ENCODE peak calls at places on chromosomes 16 and 17, in ten cellular contexts. One of them, this sample, is unnamed.

GRCh38 chr17:61303334-61304096 is 96.1 kb upstream of the TBX2 start:
- DNase-seq in glutamatergic neuron: no peak
- DNase-seq in SHP77: no peak
- DNase-seq in ACHN: no peak
- DNase-seq in GM12865: no peak
- DNase-seq in effector CD4-positive, alpha-beta T cell: no peak
- DNase-seq in astrocyte of the hippocampus: peak; percentile 25
- DNase-seq in non-pigmented ciliary epithelial cell: no peak
- DNase-seq in skeletal muscle cell: no peak
- DNase-seq in glomerular endothelial cell: no peak
- DNase-seq in this sample: no peak

GRCh38 chr17:65794572-65794971 is 233.1 kb upstream of the AXIN2 start:
- DNase-seq in glutamatergic neuron: peak; percentile 14
- DNase-seq in SHP77: peak; percentile 2
- DNase-seq in ACHN: peak; percentile 69
- DNase-seq in GM12865: peak; percentile 31
- DNase-seq in effector CD4-positive, alpha-beta T cell: no peak
- DNase-seq in astrocyte of the hippocampus: no peak
- DNase-seq in non-pigmented ciliary epithelial cell: no peak
- DNase-seq in skeletal muscle cell: no peak
- DNase-seq in glomerular endothelial cell: no peak
- DNase-seq in this sample: no peak

GRCh38 chr16:49782405-49782804 is 73.5 kb downstream of the ZNF423 start:
- DNase-seq in glutamatergic neuron: no peak
- DNase-seq in SHP77: no peak
- DNase-seq in ACHN: no peak
- DNase-seq in GM12865: no peak
- DNase-seq in effector CD4-positive, alpha-beta T cell: no peak
- DNase-seq in astrocyte of the hippocampus: no peak
- DNase-seq in non-pigmented ciliary epithelial cell: no peak
- DNase-seq in skeletal muscle cell: no peak
- DNase-seq in glomerular endothelial cell: no peak
- DNase-seq in this sample: no peak

GRCh38 chr16:4882633-4883285 is 35.5 kb downstream of the UBN1 start:
- DNase-seq in glutamatergic neuron: no peak
- DNase-seq in SHP77: peak; percentile 48
- DNase-seq in ACHN: peak; percentile 93
- DNase-seq in GM12865: no peak
- DNase-seq in effector CD4-positive, alpha-beta T cell: no peak
- DNase-seq in astrocyte of the hippocampus: peak; percentile 93
- DNase-seq in non-pigmented ciliary epithelial cell: peak; percentile 49
- DNase-seq in skeletal muscle cell: peak; percentile 33
- DNase-seq in glomerular endothelial cell: no peak
- DNase-seq in this sample: no peak

GRCh38 chr16:87790278-87791023 is 24.7 kb upstream of the KLHDC4 start:
- DNase-seq in glutamatergic neuron: no peak
- DNase-seq in SHP77: no peak
- DNase-seq in ACHN: peak; percentile 32
- DNase-seq in GM12865: no peak
- DNase-seq in effector CD4-positive, alpha-beta T cell: no peak
- DNase-seq in astrocyte of the hippocampus: peak; percentile 49
- DNase-seq in non-pigmented ciliary epithelial cell: no peak
- DNase-seq in skeletal muscle cell: no peak
- DNase-seq in glomerular endothelial cell: no peak
- DNase-seq in this sample: no peak

GRCh38 chr16:11913425-11914079 is 2.2 kb downstream of the GSPT1 start:
- DNase-seq in glutamatergic neuron: no peak
- DNase-seq in SHP77: no peak
- DNase-seq in ACHN: peak; percentile 37
- DNase-seq in GM12865: peak; percentile 25
- DNase-seq in effector CD4-positive, alpha-beta T cell: peak; percentile 45
- DNase-seq in astrocyte of the hippocampus: peak; percentile 48
- DNase-seq in non-pigmented ciliary epithelial cell: no peak
- DNase-seq in skeletal muscle cell: no peak
- DNase-seq in glomerular endothelial cell: no peak
- DNase-seq in this sample: no peak

GRCh38 chr17:72984925-72985322 is 107.6 kb downstream of the SLC39A11 start:
- DNase-seq in glutamatergic neuron: no peak
- DNase-seq in SHP77: no peak
- DNase-seq in ACHN: no peak
- DNase-seq in GM12865: no peak
- DNase-seq in effector CD4-positive, alpha-beta T cell: no peak
- DNase-seq in astrocyte of the hippocampus: peak; percentile 49
- DNase-seq in non-pigmented ciliary epithelial cell: no peak
- DNase-seq in skeletal muscle cell: no peak
- DNase-seq in glomerular endothelial cell: no peak
- DNase-seq in this sample: no peak

GRCh38 chr16:89201467-89202377 is 1.4 kb upstream of the SLC22A31 start:
- DNase-seq in glutamatergic neuron: peak; percentile 94
- DNase-seq in SHP77: no peak
- DNase-seq in ACHN: peak; percentile 32
- DNase-seq in GM12865: peak; percentile 57
- DNase-seq in effector CD4-positive, alpha-beta T cell: peak; percentile 59
- DNase-seq in astrocyte of the hippocampus: peak; percentile 77
- DNase-seq in non-pigmented ciliary epithelial cell: no peak
- DNase-seq in skeletal muscle cell: peak; percentile 17
- DNase-seq in glomerular endothelial cell: no peak
- DNase-seq in this sample: no peak

GRCh38 chr16:69709456-69710084 is 16.8 kb downstream of the NQO1 start:
- DNase-seq in glutamatergic neuron: no peak
- DNase-seq in SHP77: peak; percentile 69
- DNase-seq in ACHN: peak; percentile 82
- DNase-seq in GM12865: peak; percentile 56
- DNase-seq in effector CD4-positive, alpha-beta T cell: no peak
- DNase-seq in astrocyte of the hippocampus: peak; percentile 74
- DNase-seq in non-pigmented ciliary epithelial cell: no peak
- DNase-seq in skeletal muscle cell: no peak
- DNase-seq in glomerular endothelial cell: peak; percentile 52
- DNase-seq in this sample: no peak

GRCh38 chr17:28745777-28746473 is 2.1 kb downstream of the TRAF4 start:
- DNase-seq in glutamatergic neuron: no peak
- DNase-seq in SHP77: no peak
- DNase-seq in ACHN: peak; percentile 61
- DNase-seq in GM12865: no peak
- DNase-seq in effector CD4-positive, alpha-beta T cell: no peak
- DNase-seq in astrocyte of the hippocampus: peak; percentile 57
- DNase-seq in non-pigmented ciliary epithelial cell: no peak
- DNase-seq in skeletal muscle cell: no peak
- DNase-seq in glomerular endothelial cell: no peak
- DNase-seq in this sample: no peak